ENCODE peak calls at places on chromosome 16, in eight cellular contexts. One of them, this sample, is unnamed.

GRCh38 chr16:49528035-49528434 is 154.4 kb downstream of the C16orf78 start:
- DNase-seq in MM.1S: no peak
- DNase-seq in NCI-H1105: no peak
- DNase-seq in HFFc6: no peak
- DNase-seq in EL: no peak
- DNase-seq in psoas muscle: no peak
- DNase-seq in foreskin melanocyte: no peak
- DNase-seq in cerebellar nuclear complex: no peak
- DNase-seq in this sample: no peak

GRCh38 chr16:57645691-57646387 is 17.4 kb downstream of the ADGRG1 start:
- DNase-seq in MM.1S: no peak
- DNase-seq in NCI-H1105: no peak
- DNase-seq in HFFc6: peak
- DNase-seq in EL: peak
- DNase-seq in psoas muscle: peak
- DNase-seq in foreskin melanocyte: no peak
- DNase-seq in cerebellar nuclear complex: no peak
- DNase-seq in this sample: no peak

GRCh38 chr16:17887963-17888362 is 417.2 kb upstream of the XYLT1 start:
- DNase-seq in MM.1S: no peak
- DNase-seq in NCI-H1105: no peak
- DNase-seq in HFFc6: no peak
- DNase-seq in EL: peak
- DNase-seq in psoas muscle: no peak
- DNase-seq in foreskin melanocyte: no peak
- DNase-seq in cerebellar nuclear complex: no peak
- DNase-seq in this sample: no peak

GRCh38 chr16:84349852-84350565 is 18.3 kb upstream of the ATP2C2 start:
- DNase-seq in MM.1S: no peak
- DNase-seq in NCI-H1105: no peak
- DNase-seq in HFFc6: no peak
- DNase-seq in EL: no peak
- DNase-seq in psoas muscle: no peak
- DNase-seq in foreskin melanocyte: no peak
- DNase-seq in cerebellar nuclear complex: no peak
- DNase-seq in this sample: no peak

GRCh38 chr16:5056347-5056746 is 9.4 kb downstream of the C16orf89 start:
- DNase-seq in MM.1S: peak
- DNase-seq in NCI-H1105: no peak
- DNase-seq in HFFc6: no peak
- DNase-seq in EL: peak
- DNase-seq in psoas muscle: no peak
- DNase-seq in foreskin melanocyte: no peak
- DNase-seq in cerebellar nuclear complex: no peak
- DNase-seq in this sample: no peak

GRCh38 chr16:30902070-30902972 is 5.9 kb downstream of the CTF1 start:
- DNase-seq in MM.1S: peak
- DNase-seq in NCI-H1105: no peak
- DNase-seq in HFFc6: peak
- DNase-seq in EL: peak
- DNase-seq in psoas muscle: peak
- DNase-seq in foreskin melanocyte: no peak
- DNase-seq in cerebellar nuclear complex: no peak
- DNase-seq in this sample: peak

GRCh38 chr16:194516-194915 is 14.3 kb downstream of the HBQ1 start:
- DNase-seq in MM.1S: no peak
- DNase-seq in NCI-H1105: no peak
- DNase-seq in HFFc6: no peak
- DNase-seq in EL: no peak
- DNase-seq in psoas muscle: no peak
- DNase-seq in foreskin melanocyte: no peak
- DNase-seq in cerebellar nuclear complex: no peak
- DNase-seq in this sample: no peak

GRCh38 chr16:86222965-86223551 is 287.3 kb upstream of the FOXF1 start:
- DNase-seq in MM.1S: no peak
- DNase-seq in NCI-H1105: no peak
- DNase-seq in HFFc6: peak
- DNase-seq in EL: peak
- DNase-seq in psoas muscle: no peak
- DNase-seq in foreskin melanocyte: peak
- DNase-seq in cerebellar nuclear complex: no peak
- DNase-seq in this sample: no peak

GRCh38 chr16:57360321-57360935 is 1.8 kb downstream of the CCL22 start:
- DNase-seq in MM.1S: no peak
- DNase-seq in NCI-H1105: no peak
- DNase-seq in HFFc6: no peak
- DNase-seq in EL: no peak
- DNase-seq in psoas muscle: no peak
- DNase-seq in foreskin melanocyte: no peak
- DNase-seq in cerebellar nuclear complex: no peak
- DNase-seq in this sample: no peak

GRCh38 chr16:88634994-88635670 is 3.2 kb upstream of the IL17C start:
- DNase-seq in MM.1S: no peak
- DNase-seq in NCI-H1105: no peak
- DNase-seq in HFFc6: peak
- DNase-seq in EL: peak
- DNase-seq in psoas muscle: no peak
- DNase-seq in foreskin melanocyte: no peak
- DNase-seq in cerebellar nuclear complex: no peak
- DNase-seq in this sample: no peak

GRCh38 chr16:13254998-13255614 is 353.7 kb downstream of the SHISA9 start:
- DNase-seq in MM.1S: no peak
- DNase-seq in NCI-H1105: no peak
- DNase-seq in HFFc6: no peak
- DNase-seq in EL: no peak
- DNase-seq in psoas muscle: no peak
- DNase-seq in foreskin melanocyte: no peak
- DNase-seq in cerebellar nuclear complex: no peak
- DNase-seq in this sample: no peak

GRCh38 chr16:81519298-81520150 is 74.9 kb downstream of the CMIP start:
- DNase-seq in MM.1S: peak
- DNase-seq in NCI-H1105: no peak
- DNase-seq in HFFc6: no peak
- DNase-seq in EL: peak
- DNase-seq in psoas muscle: peak
- DNase-seq in foreskin melanocyte: no peak
- DNase-seq in cerebellar nuclear complex: no peak
- DNase-seq in this sample: no peak

GRCh38 chr16:19389246-19389645 is 28.4 kb upstream of the TMC5 start:
- DNase-seq in MM.1S: peak
- DNase-seq in NCI-H1105: no peak
- DNase-seq in HFFc6: peak
- DNase-seq in EL: peak
- DNase-seq in psoas muscle: no peak
- DNase-seq in foreskin melanocyte: no peak
- DNase-seq in cerebellar nuclear complex: no peak
- DNase-seq in this sample: peak

GRCh38 chr16:19804538-19805323 is 79.9 kb downstream of the GPRC5B start:
- DNase-seq in MM.1S: no peak
- DNase-seq in NCI-H1105: peak
- DNase-seq in HFFc6: no peak
- DNase-seq in EL: no peak
- DNase-seq in psoas muscle: peak
- DNase-seq in foreskin melanocyte: no peak
- DNase-seq in cerebellar nuclear complex: no peak
- DNase-seq in this sample: peak

GRCh38 chr16:17340804-17341203 is 130.0 kb downstream of the XYLT1 start:
- DNase-seq in MM.1S: peak
- DNase-seq in NCI-H1105: no peak
- DNase-seq in HFFc6: no peak
- DNase-seq in EL: no peak
- DNase-seq in psoas muscle: no peak
- DNase-seq in foreskin melanocyte: no peak
- DNase-seq in cerebellar nuclear complex: no peak
- DNase-seq in this sample: no peak

GRCh38 chr16:49876716-49877129 is 20.8 kb upstream of the ZNF423 start:
- DNase-seq in MM.1S: peak
- DNase-seq in NCI-H1105: no peak
- DNase-seq in HFFc6: no peak
- DNase-seq in EL: peak
- DNase-seq in psoas muscle: peak
- DNase-seq in foreskin melanocyte: no peak
- DNase-seq in cerebellar nuclear complex: no peak
- DNase-seq in this sample: no peak

GRCh38 chr16:8583712-8584111 is 6.6 kb downstream of the TMEM114 start:
- DNase-seq in MM.1S: no peak
- DNase-seq in NCI-H1105: no peak
- DNase-seq in HFFc6: no peak
- DNase-seq in EL: no peak
- DNase-seq in psoas muscle: no peak
- DNase-seq in foreskin melanocyte: no peak
- DNase-seq in cerebellar nuclear complex: no peak
- DNase-seq in this sample: no peak

GRCh38 chr16:49664221-49665215 is 191.4 kb downstream of the ZNF423 start:
- DNase-seq in MM.1S: no peak
- DNase-seq in NCI-H1105: no peak
- DNase-seq in HFFc6: no peak
- DNase-seq in EL: no peak
- DNase-seq in psoas muscle: peak
- DNase-seq in foreskin melanocyte: no peak
- DNase-seq in cerebellar nuclear complex: no peak
- DNase-seq in this sample: no peak

GRCh38 chr16:84957792-84958191 is 53.5 kb downstream of the ZDHHC7 start:
- DNase-seq in MM.1S: no peak
- DNase-seq in NCI-H1105: no peak
- DNase-seq in HFFc6: no peak
- DNase-seq in EL: no peak
- DNase-seq in psoas muscle: no peak
- DNase-seq in foreskin melanocyte: no peak
- DNase-seq in cerebellar nuclear complex: no peak
- DNase-seq in this sample: no peak

GRCh38 chr16:87470332-87470731 is 22.5 kb downstream of the ZCCHC14 start:
- DNase-seq in MM.1S: no peak
- DNase-seq in NCI-H1105: no peak
- DNase-seq in HFFc6: no peak
- DNase-seq in EL: no peak
- DNase-seq in psoas muscle: no peak
- DNase-seq in foreskin melanocyte: no peak
- DNase-seq in cerebellar nuclear complex: no peak
- DNase-seq in this sample: no peak

GRCh38 chr16:74123826-74124225 is 172.8 kb upstream of the PSMD7 start:
- DNase-seq in MM.1S: no peak
- DNase-seq in NCI-H1105: no peak
- DNase-seq in HFFc6: no peak
- DNase-seq in EL: no peak
- DNase-seq in psoas muscle: no peak
- DNase-seq in foreskin melanocyte: no peak
- DNase-seq in cerebellar nuclear complex: no peak
- DNase-seq in this sample: no peak

GRCh38 chr16:73058221-73058615 is 10.3 kb upstream of the ZFHX3 start:
- DNase-seq in MM.1S: peak
- DNase-seq in NCI-H1105: peak
- DNase-seq in HFFc6: no peak
- DNase-seq in EL: peak
- DNase-seq in psoas muscle: peak
- DNase-seq in foreskin melanocyte: no peak
- DNase-seq in cerebellar nuclear complex: no peak
- DNase-seq in this sample: no peak

GRCh38 chr16:84821728-84822676 is 2.2 kb downstream of the CRISPLD2 start:
- DNase-seq in MM.1S: no peak
- DNase-seq in NCI-H1105: no peak
- DNase-seq in HFFc6: no peak
- DNase-seq in EL: no peak
- DNase-seq in psoas muscle: peak
- DNase-seq in foreskin melanocyte: no peak
- DNase-seq in cerebellar nuclear complex: no peak
- DNase-seq in this sample: no peak

GRCh38 chr16:49932449-49932848 is 76.5 kb upstream of the ZNF423 start:
- DNase-seq in MM.1S: no peak
- DNase-seq in NCI-H1105: no peak
- DNase-seq in HFFc6: no peak
- DNase-seq in EL: no peak
- DNase-seq in psoas muscle: no peak
- DNase-seq in foreskin melanocyte: no peak
- DNase-seq in cerebellar nuclear complex: no peak
- DNase-seq in this sample: no peak

GRCh38 chr16:2924901-2925820 is 13.4 kb downstream of the FLYWCH1 start:
- DNase-seq in MM.1S: no peak
- DNase-seq in NCI-H1105: no peak
- DNase-seq in HFFc6: no peak
- DNase-seq in EL: no peak
- DNase-seq in psoas muscle: no peak
- DNase-seq in foreskin melanocyte: no peak
- DNase-seq in cerebellar nuclear complex: no peak
- DNase-seq in this sample: no peak

GRCh38 chr16:49193596-49193995 is 88.0 kb downstream of the CBLN1 start:
- DNase-seq in MM.1S: no peak
- DNase-seq in NCI-H1105: no peak
- DNase-seq in HFFc6: no peak
- DNase-seq in EL: no peak
- DNase-seq in psoas muscle: no peak
- DNase-seq in foreskin melanocyte: no peak
- DNase-seq in cerebellar nuclear complex: no peak
- DNase-seq in this sample: no peak

GRCh38 chr16:72437891-72438290 is 265.9 kb upstream of the PMFBP1 start:
- DNase-seq in MM.1S: no peak
- DNase-seq in NCI-H1105: no peak
- DNase-seq in HFFc6: no peak
- DNase-seq in EL: no peak
- DNase-seq in psoas muscle: no peak
- DNase-seq in foreskin melanocyte: no peak
- DNase-seq in cerebellar nuclear complex: no peak
- DNase-seq in this sample: no peak

GRCh38 chr16:66472961-66473610 is 46.0 kb downstream of the BEAN1 start:
- DNase-seq in MM.1S: no peak
- DNase-seq in NCI-H1105: no peak
- DNase-seq in HFFc6: no peak
- DNase-seq in EL: no peak
- DNase-seq in psoas muscle: no peak
- DNase-seq in foreskin melanocyte: no peak
- DNase-seq in cerebellar nuclear complex: no peak
- DNase-seq in this sample: no peak

GRCh38 chr16:85898521-85899442 is at the start of gene IRF8:
- DNase-seq in MM.1S: no peak
- DNase-seq in NCI-H1105: peak
- DNase-seq in HFFc6: no peak
- DNase-seq in EL: peak
- DNase-seq in psoas muscle: peak
- DNase-seq in foreskin melanocyte: no peak
- DNase-seq in cerebellar nuclear complex: no peak
- DNase-seq in this sample: no peak

GRCh38 chr16:3945751-3946603 is 65.5 kb upstream of the CREBBP start:
- DNase-seq in MM.1S: no peak
- DNase-seq in NCI-H1105: no peak
- DNase-seq in HFFc6: peak
- DNase-seq in EL: peak
- DNase-seq in psoas muscle: no peak
- DNase-seq in foreskin melanocyte: peak
- DNase-seq in cerebellar nuclear complex: no peak
- DNase-seq in this sample: no peak

GRCh38 chr16:78705694-78706093 is 606.2 kb downstream of the WWOX start:
- DNase-seq in MM.1S: peak
- DNase-seq in NCI-H1105: no peak
- DNase-seq in HFFc6: no peak
- DNase-seq in EL: no peak
- DNase-seq in psoas muscle: no peak
- DNase-seq in foreskin melanocyte: no peak
- DNase-seq in cerebellar nuclear complex: no peak
- DNase-seq in this sample: no peak

GRCh38 chr16:87017388-87018012 is 299.7 kb downstream of the C16orf95 start:
- DNase-seq in MM.1S: no peak
- DNase-seq in NCI-H1105: no peak
- DNase-seq in HFFc6: peak
- DNase-seq in EL: peak
- DNase-seq in psoas muscle: no peak
- DNase-seq in foreskin melanocyte: peak
- DNase-seq in cerebellar nuclear complex: no peak
- DNase-seq in this sample: no peak

GRCh38 chr16:35559911-35560636 is 2100.7 kb downstream of the TP53TG3F start:
- DNase-seq in MM.1S: peak
- DNase-seq in NCI-H1105: no peak
- DNase-seq in HFFc6: no peak
- DNase-seq in EL: no peak
- DNase-seq in psoas muscle: no peak
- DNase-seq in foreskin melanocyte: no peak
- DNase-seq in cerebellar nuclear complex: no peak
- DNase-seq in this sample: peak

This sample was measured in NCI-H774.